ENCODE peak calls at places on chromosomes 12 and 14, in four cellular contexts. One of them, this sample, is unnamed.

GRCh38 chr14:91216731-91217226 is 27.7 kb downstream of the GPR68 start:
- DNase-seq in A549: no peak
- DNase-seq in K562: no peak
- DNase-seq in HepG2: no peak
- DNase-seq in this sample: no peak

GRCh38 chr12:29741342-29742241 is 42.1 kb downstream of the TMTC1 start:
- DNase-seq in A549: no peak
- DNase-seq in K562: no peak
- DNase-seq in HepG2: no peak
- DNase-seq in this sample: no peak

GRCh38 chr12:131333136-131333535 is 377.8 kb upstream of the SFSWAP start:
- DNase-seq in A549: no peak
- DNase-seq in K562: no peak
- DNase-seq in HepG2: no peak
- DNase-seq in this sample: no peak

GRCh38 chr12:42946776-42947435 is 357.4 kb upstream of the PRICKLE1 start:
- DNase-seq in A549: no peak
- DNase-seq in K562: no peak
- DNase-seq in HepG2: no peak
- DNase-seq in this sample: no peak

GRCh38 chr12:25904442-25904841 is 54.0 kb upstream of the RASSF8 start:
- DNase-seq in A549: no peak
- DNase-seq in K562: no peak
- DNase-seq in HepG2: no peak
- DNase-seq in this sample: no peak

GRCh38 chr12:2335517-2335916 is 282.7 kb downstream of the CACNA1C start:
- DNase-seq in A549: no peak
- DNase-seq in K562: no peak
- DNase-seq in HepG2: no peak
- DNase-seq in this sample: no peak

GRCh38 chr14:77746064-77746463 is 14.9 kb downstream of the SNW1 start:
- DNase-seq in A549: peak; percentile 24
- DNase-seq in K562: no peak
- DNase-seq in HepG2: no peak
- DNase-seq in this sample: no peak

GRCh38 chr12:98701166-98701565 is 56.1 kb downstream of the APAF1 start:
- DNase-seq in A549: no peak
- DNase-seq in K562: no peak
- DNase-seq in HepG2: no peak
- DNase-seq in this sample: no peak

GRCh38 chr14:65360144-65360784 is 52.3 kb upstream of the FUT8 start:
- DNase-seq in A549: no peak
- DNase-seq in K562: no peak
- DNase-seq in HepG2: no peak
- DNase-seq in this sample: no peak

GRCh38 chr14:29805415-29806123 is 122.1 kb downstream of the PRKD1 start:
- DNase-seq in A549: peak; percentile 48
- DNase-seq in K562: peak; percentile 4
- DNase-seq in HepG2: no peak
- DNase-seq in this sample: no peak

GRCh38 chr14:90061849-90062794 is at the start of gene KCNK13:
- DNase-seq in A549: peak; percentile 14
- DNase-seq in K562: no peak
- DNase-seq in HepG2: no peak
- DNase-seq in this sample: no peak

GRCh38 chr12:71857657-71858056 is 18.1 kb downstream of the TBC1D15 start:
- DNase-seq in A549: no peak
- DNase-seq in K562: no peak
- DNase-seq in HepG2: no peak
- DNase-seq in this sample: no peak
- H3K27ac ChIP-seq in A549: no peak overlapping the region
- H3K27ac ChIP-seq in K562: no peak overlapping the region
- H3K27ac ChIP-seq in HepG2: no peak overlapping the region
- H3K27ac ChIP-seq in this sample: no peak overlapping the region

GRCh38 chr12:53192531-53193021 is 11.9 kb upstream of the CSAD start:
- DNase-seq in A549: no peak
- DNase-seq in K562: no peak
- DNase-seq in HepG2: no peak
- DNase-seq in this sample: no peak
- TF ChIP-seq REST in A549: no peak
- TF ChIP-seq REST in K562: no peak
- TF ChIP-seq REST in HepG2: no peak
- TF ChIP-seq REST in this sample: no peak

DNA sequence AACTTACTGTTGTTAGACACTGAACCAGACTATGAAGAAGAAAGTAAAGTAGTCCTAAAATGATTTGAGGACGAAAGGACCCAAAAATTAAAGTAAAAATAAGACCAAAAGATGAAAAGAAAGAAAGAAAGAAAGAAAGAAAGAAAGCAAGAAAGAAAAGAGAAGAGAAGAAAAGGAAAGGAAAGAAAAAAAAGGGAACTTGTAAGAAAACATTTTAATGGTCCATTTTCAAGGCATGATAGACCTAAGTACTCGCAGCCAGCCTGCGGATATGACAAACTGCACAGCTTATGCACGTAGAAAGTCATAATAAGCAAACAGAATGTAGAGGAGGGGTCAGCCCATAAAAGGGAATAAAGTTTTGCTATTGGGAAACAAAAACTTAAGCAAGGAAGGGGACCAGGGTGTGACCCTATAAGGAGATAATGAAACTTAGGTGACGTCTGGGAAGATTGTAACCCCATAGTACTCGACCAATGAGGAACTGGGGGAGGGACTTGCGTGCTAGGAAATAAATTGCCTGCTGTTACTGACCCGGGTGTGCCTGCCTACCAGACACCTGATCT is 59.7 kb downstream of the APOBEC1 start:
- DNase-seq in A549: no peak
- DNase-seq in K562: no peak
- DNase-seq in HepG2: no peak
- DNase-seq in this sample: no peak
- H3K27ac ChIP-seq in A549: no peak overlapping the region
- H3K27ac ChIP-seq in K562: peak overlapping the region; percentile 41
- H3K27ac ChIP-seq in HepG2: no peak overlapping the region
- H3K27ac ChIP-seq in this sample: no peak overlapping the region

GRCh38 chr14:46384611-46385010 is 267.0 kb downstream of the RPL10L start:
- DNase-seq in A549: no peak
- DNase-seq in K562: no peak
- DNase-seq in HepG2: no peak
- DNase-seq in this sample: no peak
- TF ChIP-seq REST in A549: no peak
- TF ChIP-seq REST in K562: no peak
- TF ChIP-seq REST in HepG2: no peak
- TF ChIP-seq REST in this sample: no peak

DNA sequence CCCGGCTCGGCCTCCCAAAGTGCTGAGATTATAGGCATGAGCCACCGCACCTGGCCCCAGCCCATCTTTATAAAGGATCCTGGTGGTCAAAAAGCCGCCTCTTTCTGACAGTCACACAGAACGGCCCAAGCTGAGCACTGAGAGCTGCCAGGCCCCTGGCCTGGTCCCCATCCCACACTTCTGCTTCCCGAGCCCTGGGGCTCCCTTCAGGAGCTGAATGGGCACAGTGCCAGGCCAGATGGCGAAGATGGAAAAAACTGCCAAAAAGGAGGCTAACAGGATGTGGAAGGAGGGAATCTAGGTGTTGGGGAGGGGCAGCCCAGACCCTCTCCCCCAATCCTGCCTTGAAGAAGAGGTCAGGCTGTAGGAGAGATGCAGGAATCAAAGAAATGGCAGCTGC is 5.1 kb downstream of the LPAR5 start:
- DNase-seq in A549: no peak
- DNase-seq in K562: no peak
- DNase-seq in HepG2: no peak
- DNase-seq in this sample: no peak
- H3K27ac ChIP-seq in A549: no peak overlapping the region
- H3K27ac ChIP-seq in K562: no peak overlapping the region
- H3K27ac ChIP-seq in HepG2: no peak overlapping the region
- H3K27ac ChIP-seq in this sample: no peak overlapping the region

DNA sequence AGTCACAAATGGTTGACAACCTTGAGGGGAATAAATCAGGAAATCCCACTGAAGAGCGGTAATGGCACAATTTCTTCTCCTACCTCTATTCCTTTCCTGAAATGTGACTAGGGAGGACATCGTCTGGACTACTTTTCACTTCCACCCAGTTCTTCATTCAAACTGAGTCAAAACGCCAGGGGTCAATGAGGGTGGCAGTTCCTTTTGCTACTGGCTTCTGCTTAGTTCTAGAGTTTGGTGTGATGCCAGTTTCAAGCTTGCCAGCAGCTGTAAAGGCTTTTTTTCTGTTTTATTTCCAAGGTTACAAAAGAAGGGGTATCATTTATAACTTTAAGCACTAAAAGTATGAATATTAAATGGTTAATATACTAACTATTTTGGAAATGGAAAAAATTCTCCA is 286.5 kb downstream of the SOX5 start:
- DNase-seq in A549: no peak
- DNase-seq in K562: no peak
- DNase-seq in HepG2: no peak
- DNase-seq in this sample: no peak
- TF ChIP-seq REST in A549: no peak
- TF ChIP-seq REST in K562: no peak
- TF ChIP-seq REST in HepG2: no peak
- TF ChIP-seq REST in this sample: no peak